ENCODE peak calls at places on chromosome 10, in five cellular contexts. One of them, this sample, is unnamed.
A peak's percentile ranks its signal among the peaks of the same experiment; 100 is the strongest.

GRCh38 chr10:111113961-111114830 is 37.4 kb downstream of the ADRA2A start:
- DNase-seq in heart left ventricle: no peak
- DNase-seq in IMR-90: no peak
- DNase-seq in astrocyte: no peak
- DNase-seq in left ventricle myocardium inferior: no peak
- DNase-seq in this sample: no peak

GRCh38 chr10:76309744-76310441 is 878.5 kb downstream of the LRMDA start:
- DNase-seq in left ventricle myocardium inferior: no peak
- DNase-seq in heart left ventricle: no peak
- DNase-seq in astrocyte: peak; percentile 98
- DNase-seq in IMR-90: peak; percentile 32
- DNase-seq in this sample: no peak

GRCh38 chr10:15088428-15089261 is at the start of gene ACBD7:
- DNase-seq in heart left ventricle: peak; percentile 76
- DNase-seq in astrocyte: peak; percentile 51
- DNase-seq in left ventricle myocardium inferior: peak; percentile 71
- DNase-seq in IMR-90: peak; percentile 61
- DNase-seq in this sample: peak; percentile 54

GRCh38 chr10:13222566-13222965 is 11.6 kb downstream of the UCMA start:
- DNase-seq in left ventricle myocardium inferior: no peak
- DNase-seq in IMR-90: no peak
- DNase-seq in astrocyte: no peak
- DNase-seq in heart left ventricle: no peak
- DNase-seq in this sample: no peak

GRCh38 chr10:103440416-103440815 is 11.8 kb downstream of the CALHM2 start:
- DNase-seq in astrocyte: no peak
- DNase-seq in heart left ventricle: no peak
- DNase-seq in IMR-90: no peak
- DNase-seq in left ventricle myocardium inferior: no peak
- DNase-seq in this sample: no peak

GRCh38 chr10:35684625-35685024 is 42.5 kb upstream of the FZD8 start:
- DNase-seq in astrocyte: no peak
- DNase-seq in IMR-90: no peak
- DNase-seq in left ventricle myocardium inferior: no peak
- DNase-seq in heart left ventricle: no peak
- DNase-seq in this sample: no peak

GRCh38 chr10:15196335-15196834 is 27.9 kb upstream of the NMT2 start:
- DNase-seq in IMR-90: no peak
- DNase-seq in astrocyte: no peak
- DNase-seq in left ventricle myocardium inferior: no peak
- DNase-seq in heart left ventricle: no peak
- DNase-seq in this sample: no peak

GRCh38 chr10:53162856-53163255 is 390.3 kb upstream of the MBL2 start:
- DNase-seq in heart left ventricle: no peak
- DNase-seq in astrocyte: no peak
- DNase-seq in IMR-90: no peak
- DNase-seq in left ventricle myocardium inferior: no peak
- DNase-seq in this sample: no peak

GRCh38 chr10:49053053-49053997 is 62.0 kb downstream of the VSTM4 start:
- DNase-seq in astrocyte: no peak
- DNase-seq in heart left ventricle: peak; percentile 69
- DNase-seq in IMR-90: no peak
- DNase-seq in left ventricle myocardium inferior: peak; percentile 36
- DNase-seq in this sample: peak; percentile 17

GRCh38 chr10:77716943-77717735 is 79.5 kb upstream of the KCNMA1 start:
- DNase-seq in IMR-90: peak; percentile 46
- DNase-seq in astrocyte: peak; percentile 43
- DNase-seq in left ventricle myocardium inferior: no peak
- DNase-seq in heart left ventricle: no peak
- DNase-seq in this sample: no peak

GRCh38 chr10:103854687-103855423 is 521 bp downstream of the SH3PXD2A start:
- DNase-seq in astrocyte: no peak
- DNase-seq in heart left ventricle: peak; percentile 76
- DNase-seq in IMR-90: peak; percentile 24
- DNase-seq in left ventricle myocardium inferior: peak; percentile 57
- DNase-seq in this sample: no peak

GRCh38 chr10:650691-651615 is 38.5 kb downstream of the DIP2C start:
- DNase-seq in heart left ventricle: no peak
- DNase-seq in astrocyte: peak; percentile 44
- DNase-seq in left ventricle myocardium inferior: no peak
- DNase-seq in IMR-90: peak; percentile 78
- DNase-seq in this sample: no peak

GRCh38 chr10:34985823-34986222 is 104.3 kb downstream of the CUL2 start:
- DNase-seq in IMR-90: no peak
- DNase-seq in left ventricle myocardium inferior: no peak
- DNase-seq in astrocyte: no peak
- DNase-seq in heart left ventricle: no peak
- DNase-seq in this sample: no peak

GRCh38 chr10:44934416-44935200 is 23.5 kb downstream of the TMEM72 start:
- DNase-seq in astrocyte: no peak
- DNase-seq in IMR-90: no peak
- DNase-seq in left ventricle myocardium inferior: no peak
- DNase-seq in heart left ventricle: peak; percentile 70
- DNase-seq in this sample: no peak

GRCh38 chr10:36880898-36881297 is 244.5 kb upstream of the ANKRD30A start:
- DNase-seq in IMR-90: peak; percentile 56
- DNase-seq in heart left ventricle: no peak
- DNase-seq in left ventricle myocardium inferior: no peak
- DNase-seq in astrocyte: no peak
- DNase-seq in this sample: peak; percentile 34

GRCh38 chr10:77350711-77351119 is 286.9 kb downstream of the KCNMA1 start:
- DNase-seq in heart left ventricle: peak; percentile 66
- DNase-seq in IMR-90: peak; percentile 100
- DNase-seq in astrocyte: peak; percentile 99
- DNase-seq in left ventricle myocardium inferior: no peak
- DNase-seq in this sample: peak; percentile 98

GRCh38 chr10:71230656-71231025 is 18.3 kb downstream of the UNC5B start:
- DNase-seq in left ventricle myocardium inferior: no peak
- DNase-seq in heart left ventricle: no peak
- DNase-seq in astrocyte: no peak
- DNase-seq in IMR-90: no peak
- DNase-seq in this sample: no peak

GRCh38 chr10:132264966-132265877 is 42.5 kb downstream of the STK32C start:
- DNase-seq in IMR-90: peak; percentile 44
- DNase-seq in left ventricle myocardium inferior: no peak
- DNase-seq in heart left ventricle: no peak
- DNase-seq in astrocyte: peak; percentile 29
- DNase-seq in this sample: no peak

GRCh38 chr10:109902992-109903947 is 20.0 kb downstream of the XPNPEP1 start:
- DNase-seq in left ventricle myocardium inferior: no peak
- DNase-seq in astrocyte: no peak
- DNase-seq in heart left ventricle: no peak
- DNase-seq in IMR-90: peak; percentile 59
- DNase-seq in this sample: peak; percentile 45

GRCh38 chr10:52956451-52956850 is 183.9 kb upstream of the MBL2 start:
- DNase-seq in left ventricle myocardium inferior: no peak
- DNase-seq in IMR-90: peak; percentile 20
- DNase-seq in astrocyte: peak; percentile 3
- DNase-seq in heart left ventricle: no peak
- DNase-seq in this sample: peak; percentile 80

GRCh38 chr10:111114931-111115500 is 38.2 kb downstream of the ADRA2A start:
- DNase-seq in astrocyte: no peak
- DNase-seq in IMR-90: no peak
- DNase-seq in heart left ventricle: no peak
- DNase-seq in left ventricle myocardium inferior: no peak
- DNase-seq in this sample: no peak

GRCh38 chr10:121069061-121069850 is 218.1 kb downstream of the WDR11 start:
- DNase-seq in heart left ventricle: no peak
- DNase-seq in IMR-90: no peak
- DNase-seq in left ventricle myocardium inferior: no peak
- DNase-seq in astrocyte: no peak
- DNase-seq in this sample: peak; percentile 97

GRCh38 chr10:24957624-24958435 is 5.4 kb upstream of the PRTFDC1 start:
- DNase-seq in heart left ventricle: no peak
- DNase-seq in left ventricle myocardium inferior: no peak
- DNase-seq in astrocyte: peak; percentile 92
- DNase-seq in IMR-90: peak; percentile 95
- DNase-seq in this sample: peak; percentile 96
- H3K4me3 ChIP-seq in heart left ventricle: no peak overlapping the region
- H3K4me3 ChIP-seq in left ventricle myocardium inferior: no peak overlapping the region
- H3K4me3 ChIP-seq in astrocyte: peak overlapping the region; percentile 15
- H3K4me3 ChIP-seq in IMR-90: no peak overlapping the region
- H3K4me3 ChIP-seq in this sample: no peak overlapping the region

DNA sequence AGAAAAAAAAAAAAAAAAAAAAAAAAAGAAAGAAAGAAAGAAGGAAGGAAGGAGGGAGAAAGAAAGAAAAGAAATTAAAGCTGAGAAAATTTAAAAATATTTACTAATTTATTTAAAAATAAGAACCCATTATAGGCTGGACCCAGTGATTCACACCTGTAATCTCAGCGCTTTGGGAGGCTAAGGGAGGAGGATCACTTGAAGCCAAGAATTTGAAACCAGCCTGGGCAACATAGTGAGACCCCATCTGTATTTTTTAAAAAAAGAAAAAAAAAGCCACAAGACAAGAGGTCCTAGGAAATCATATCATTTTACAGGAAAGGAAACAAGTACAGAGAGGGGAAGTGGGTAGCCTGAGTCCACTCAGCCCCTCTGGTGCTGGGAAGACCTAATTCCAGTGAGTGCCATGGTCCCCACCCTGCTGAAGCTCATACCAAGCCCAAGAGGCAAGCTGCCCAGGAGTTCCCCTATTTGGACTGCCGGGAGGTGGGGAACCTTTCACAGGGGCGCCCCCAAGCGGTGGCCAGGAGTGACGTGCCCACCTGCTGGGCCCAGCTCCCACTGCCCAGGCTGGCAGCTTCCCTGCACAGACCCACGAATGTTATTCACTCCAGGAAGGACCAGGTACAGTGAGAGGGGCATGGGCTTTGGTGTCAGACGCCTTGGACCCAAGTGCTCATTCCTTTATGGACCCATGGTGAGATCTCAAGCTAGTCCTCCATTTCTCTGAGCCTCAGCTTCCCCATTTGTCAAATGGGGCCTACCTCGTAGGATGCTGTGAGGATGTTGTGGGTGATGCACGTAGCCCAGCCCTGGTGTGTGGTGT is 133.6 kb downstream of the ZMIZ1 start:
- DNase-seq in astrocyte: no peak
- DNase-seq in IMR-90: peak; percentile 29
- DNase-seq in left ventricle myocardium inferior: no peak
- DNase-seq in heart left ventricle: peak; percentile 68
- DNase-seq in this sample: no peak
- TF ChIP-seq CTCF in astrocyte: peak; percentile 40
- TF ChIP-seq CTCF in IMR-90: peak; percentile 55
- TF ChIP-seq CTCF in left ventricle myocardium inferior: peak; percentile 58
- TF ChIP-seq CTCF in heart left ventricle: peak; percentile 43
- TF ChIP-seq CTCF in this sample: peak; percentile 64

DNA sequence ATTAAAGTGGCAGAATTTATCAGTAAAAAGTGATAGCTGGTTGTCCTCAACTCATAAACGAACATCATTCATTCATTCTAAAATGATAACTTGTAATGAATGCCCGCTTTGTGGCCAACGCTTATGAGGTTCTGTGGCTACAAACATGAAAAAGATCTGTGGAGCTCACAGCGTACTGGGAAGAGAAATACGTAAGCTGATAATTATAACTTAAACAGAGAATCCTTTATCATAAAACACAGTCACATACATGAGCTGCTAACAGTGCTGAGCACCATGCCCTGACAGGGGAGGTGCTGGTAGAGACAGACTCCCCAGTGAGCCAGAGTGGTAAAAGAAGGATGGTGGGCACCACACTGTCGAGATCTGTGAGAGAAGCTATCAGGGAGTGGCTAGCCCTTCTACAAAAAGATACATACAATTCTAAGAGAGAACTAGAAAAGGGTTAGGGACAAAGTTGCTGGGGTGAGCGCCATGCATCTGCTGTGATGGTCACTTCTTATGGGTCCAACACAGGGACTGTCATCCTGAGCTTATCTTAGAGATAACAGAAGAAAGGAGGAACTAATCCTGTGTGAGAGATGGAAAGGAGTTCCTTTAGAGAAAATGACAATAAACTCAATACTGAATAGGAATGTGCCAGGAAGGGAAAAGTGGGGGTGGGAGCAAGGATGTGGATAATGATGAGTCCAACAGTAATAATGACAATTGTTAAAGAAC is 106.7 kb downstream of the USP6NL start:
- DNase-seq in astrocyte: no peak
- DNase-seq in heart left ventricle: no peak
- DNase-seq in IMR-90: no peak
- DNase-seq in left ventricle myocardium inferior: no peak
- DNase-seq in this sample: no peak
- H3K36me3 ChIP-seq in astrocyte: no peaks in the 10 kb centered on the region
- H3K36me3 ChIP-seq in heart left ventricle: no peaks in the 10 kb centered on the region
- H3K36me3 ChIP-seq in IMR-90: peaks cover 2% of the 10 kb centered on the region
- H3K36me3 ChIP-seq in left ventricle myocardium inferior: no peaks in the 10 kb centered on the region
- H3K36me3 ChIP-seq in this sample: no peaks in the 10 kb centered on the region

GRCh38 chr10:124918906-124919305 is 23.0 kb upstream of the ZRANB1 start:
- DNase-seq in heart left ventricle: no peak
- DNase-seq in astrocyte: no peak
- DNase-seq in IMR-90: peak; percentile 25
- DNase-seq in left ventricle myocardium inferior: no peak
- DNase-seq in this sample: no peak
- H3K4me3 ChIP-seq in heart left ventricle: peak overlapping the region; percentile 93
- H3K4me3 ChIP-seq in astrocyte: peak overlapping the region; percentile 84
- H3K4me3 ChIP-seq in IMR-90: peak overlapping the region; percentile 19
- H3K4me3 ChIP-seq in left ventricle myocardium inferior: peak overlapping the region; percentile 92
- H3K4me3 ChIP-seq in this sample: no peak overlapping the region

DNA sequence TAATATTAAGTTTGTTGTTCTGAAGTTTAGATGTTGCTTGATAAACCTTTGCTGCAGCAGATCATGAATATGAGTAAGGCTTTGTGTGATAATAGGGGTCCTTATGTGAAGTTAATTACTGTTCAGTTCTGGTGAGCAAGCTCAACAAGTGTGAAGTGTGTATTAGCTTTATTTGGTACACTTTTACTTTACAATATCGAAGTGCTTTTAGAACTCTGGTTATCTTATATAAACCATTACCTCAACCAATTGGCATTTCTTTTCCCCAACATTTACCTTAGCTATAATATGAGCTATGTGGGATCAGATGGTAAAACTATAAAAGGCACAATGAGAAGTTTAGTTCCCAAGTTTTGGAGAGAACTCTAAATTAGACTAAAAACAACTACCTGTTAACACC is 127.6 kb downstream of the LCOR start:
- DNase-seq in astrocyte: peak; percentile 11
- DNase-seq in heart left ventricle: no peak
- DNase-seq in IMR-90: peak; percentile 26
- DNase-seq in left ventricle myocardium inferior: no peak
- DNase-seq in this sample: no peak
- TF ChIP-seq CTCF in astrocyte: no peak
- TF ChIP-seq CTCF in heart left ventricle: no peak
- TF ChIP-seq CTCF in IMR-90: no peak
- TF ChIP-seq CTCF in left ventricle myocardium inferior: no peak
- TF ChIP-seq CTCF in this sample: no peak

DNA sequence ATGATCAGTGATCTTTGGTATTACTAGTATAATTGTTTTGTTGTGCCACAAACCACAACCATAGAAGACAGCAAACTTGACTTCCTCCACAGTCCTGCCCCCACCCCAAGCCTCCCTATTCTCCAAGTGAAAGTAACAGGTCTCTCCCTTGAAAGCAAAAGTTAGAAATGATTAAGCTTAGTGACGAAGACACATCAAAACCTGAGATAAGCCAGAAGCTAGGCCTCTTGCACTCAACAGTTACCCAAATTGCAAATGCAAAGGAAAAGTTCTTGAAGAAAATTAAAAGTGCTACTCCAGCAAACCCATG is 7.5 kb downstream of the SAR1A start:
- DNase-seq in IMR-90: no peak
- DNase-seq in astrocyte: no peak
- DNase-seq in left ventricle myocardium inferior: no peak
- DNase-seq in heart left ventricle: no peak
- DNase-seq in this sample: no peak
- H3K36me3 ChIP-seq in IMR-90: peaks cover 21% of the 10 kb centered on the region
- H3K36me3 ChIP-seq in astrocyte: peaks cover 56% of the 10 kb centered on the region
- H3K36me3 ChIP-seq in left ventricle myocardium inferior: peaks cover 37% of the 10 kb centered on the region
- H3K36me3 ChIP-seq in heart left ventricle: peaks cover 15% of the 10 kb centered on the region
- H3K36me3 ChIP-seq in this sample: peaks cover 9% of the 10 kb centered on the region

GRCh38 chr10:3107426-3107961 is 40.1 kb downstream of the PFKP start:
- DNase-seq in left ventricle myocardium inferior: peak; percentile 81
- DNase-seq in IMR-90: peak; percentile 98
- DNase-seq in astrocyte: peak; percentile 98
- DNase-seq in heart left ventricle: peak; percentile 93
- DNase-seq in this sample: peak; percentile 95
- H3K4me3 ChIP-seq in left ventricle myocardium inferior: peak overlapping the region; percentile 3
- H3K4me3 ChIP-seq in IMR-90: no peak overlapping the region
- H3K4me3 ChIP-seq in astrocyte: no peak overlapping the region
- H3K4me3 ChIP-seq in heart left ventricle: no peak overlapping the region
- H3K4me3 ChIP-seq in this sample: no peak overlapping the region